ENCODE peak calls at places on chromosome 4, in eight cellular contexts. A is activated naive CD8-positive, alpha-beta T cell treated with anti-CD3 and anti-CD28 coated beads, Interleukin-2, amount 50 U/mL, for 16 hours; V is CD4-positive, alpha-beta T cell; Y is non-pigmented ciliary epithelial cell; C is cardiac fibroblast; Q is EL; E is stimulated activated CD4-positive, alpha-beta T cell treated with anti-CD3 and anti-CD28 coated beads, TNF-alpha, amount 100 ng/mL, for 4 hours; T is sciatic nerve. J is an unnamed sample.

GRCh38 chr4:130486186-130486585 is 1390.2 kb downstream of the C4orf33 start:
- DNase-seq in A (no peak), V (no peak), Y (peak), C (peak), Q (peak), E (no peak), T (no peak), J (no peak)

GRCh38 chr4:3657917-3658913 is 108.0 kb upstream of the ADRA2C start:
- DNase-seq in A (no peak), V (no peak), Y (peak), C (peak), Q (peak), E (no peak), T (no peak), J (peak)

GRCh38 chr4:1466034-1466960 is 60.1 kb upstream of the NKX1-1 start:
- DNase-seq in A (no peak), V (peak), Y (no peak), C (no peak), Q (no peak), E (no peak), T (peak), J (no peak)

GRCh38 chr4:54423066-54423465 is 194.0 kb downstream of the PDGFRA start:
- DNase-seq in A (no peak), V (no peak), Y (no peak), C (no peak), Q (peak), E (no peak), T (no peak), J (no peak)

GRCh38 chr4:77418333-77418732 is 187.3 kb upstream of the CXCL13 start:
- DNase-seq in A (no peak), V (no peak), Y (no peak), C (peak), Q (no peak), E (no peak), T (no peak), J (no peak)

GRCh38 chr4:147635348-147635747 is 18.2 kb downstream of the TMEM184C start:
- DNase-seq in A (no peak), V (no peak), Y (no peak), C (no peak), Q (no peak), E (no peak), T (no peak), J (no peak)

GRCh38 chr4:66252291-66252690 is 582.0 kb upstream of the EPHA5 start:
- DNase-seq in A (no peak), V (no peak), Y (no peak), C (peak), Q (peak), E (no peak), T (no peak), J (no peak)

GRCh38 chr4:9988349-9988748 is 32.9 kb downstream of the SLC2A9 start:
- DNase-seq in A (no peak), V (no peak), Y (no peak), C (no peak), Q (no peak), E (no peak), T (no peak), J (no peak)